ENCODE peak calls at places on chromosome 15, in seven cellular contexts. Q is cardiac muscle cell, K is SK-N-SH, M is hepatocyte, F is astrocyte of the cerebellum, S is AG04449, R is left ventricle myocardium inferior. D is an unnamed sample.

GRCh38 chr15:48331796-48332641 is 790 bp downstream of the DUT start:
- DNase-seq in K (peak), R (peak), F (peak), Q (no peak), S (no peak), M (peak), D (peak)

GRCh38 chr15:48336940-48337339 is 5.7 kb downstream of the DUT start:
- DNase-seq in S (no peak), Q (peak), R (no peak), K (peak), F (no peak), M (no peak), D (peak)

GRCh38 chr15:71575474-71576045 is 234.8 kb upstream of the NR2E3 start:
- DNase-seq in F (no peak), S (no peak), M (no peak), Q (peak), K (peak), R (no peak), D (peak)

GRCh38 chr15:74725241-74725774 is at the start of gene CYP1A1:
- DNase-seq in R (peak), S (no peak), K (peak), Q (peak), F (no peak), M (peak), D (no peak)

GRCh38 chr15:27955087-27955486 is 144.0 kb downstream of the OCA2 start:
- DNase-seq in Q (no peak), M (no peak), F (no peak), K (no peak), R (no peak), S (no peak), D (no peak)

GRCh38 chr15:40282870-40283614 is at the start of gene ANKRD63:
- DNase-seq in K (peak), F (no peak), R (no peak), Q (no peak), S (no peak), M (no peak), D (no peak)

GRCh38 chr15:70023064-70023768 is 74.5 kb downstream of the TLE3 start:
- DNase-seq in S (peak), F (peak), R (no peak), Q (peak), K (no peak), M (peak), D (peak)

GRCh38 chr15:71565006-71565405 is 245.3 kb upstream of the NR2E3 start:
- DNase-seq in S (no peak), R (no peak), F (no peak), Q (no peak), M (no peak), K (peak), D (no peak)

GRCh38 chr15:57563416-57563815 is 28.3 kb upstream of the MYZAP start:
- DNase-seq in F (no peak), S (no peak), R (no peak), M (no peak), Q (no peak), K (no peak), D (no peak)

GRCh38 chr15:81256916-81257315 is 60.2 kb downstream of the IL16 start:
- DNase-seq in S (no peak), M (peak), F (peak), Q (peak), R (no peak), K (peak), D (peak)

GRCh38 chr15:74543583-74543982 is 2.6 kb downstream of the ARID3B start:
- DNase-seq in F (no peak), S (no peak), K (no peak), M (no peak), Q (no peak), R (no peak), D (no peak)

GRCh38 chr15:49986326-49986725 is 132.7 kb downstream of the ATP8B4 start:
- DNase-seq in K (no peak), S (no peak), Q (no peak), F (no peak), R (no peak), M (no peak), D (no peak)

GRCh38 chr15:71295242-71296031 is 180.2 kb downstream of the THSD4 start:
- DNase-seq in F (peak), K (no peak), S (peak), M (peak), R (no peak), Q (peak), D (peak)

GRCh38 chr15:77035999-77036471 is 34.9 kb downstream of the TSPAN3 start:
- DNase-seq in K (peak), F (no peak), R (no peak), M (no peak), Q (no peak), S (no peak), D (no peak)

GRCh38 chr15:100879461-100880138 is at the start of gene ALDH1A3:
- DNase-seq in F (no peak), M (no peak), R (peak), K (peak), S (no peak), Q (peak), D (no peak)

GRCh38 chr15:89754361-89755154 is 3.5 kb upstream of the MESP1 start:
- DNase-seq in M (no peak), S (no peak), R (no peak), Q (no peak), K (no peak), F (no peak), D (no peak)

GRCh38 chr15:53762916-53763315 is 3.5 kb upstream of the WDR72 start:
- DNase-seq in K (no peak), R (no peak), M (no peak), S (no peak), F (no peak), Q (no peak), D (no peak)

DNA sequence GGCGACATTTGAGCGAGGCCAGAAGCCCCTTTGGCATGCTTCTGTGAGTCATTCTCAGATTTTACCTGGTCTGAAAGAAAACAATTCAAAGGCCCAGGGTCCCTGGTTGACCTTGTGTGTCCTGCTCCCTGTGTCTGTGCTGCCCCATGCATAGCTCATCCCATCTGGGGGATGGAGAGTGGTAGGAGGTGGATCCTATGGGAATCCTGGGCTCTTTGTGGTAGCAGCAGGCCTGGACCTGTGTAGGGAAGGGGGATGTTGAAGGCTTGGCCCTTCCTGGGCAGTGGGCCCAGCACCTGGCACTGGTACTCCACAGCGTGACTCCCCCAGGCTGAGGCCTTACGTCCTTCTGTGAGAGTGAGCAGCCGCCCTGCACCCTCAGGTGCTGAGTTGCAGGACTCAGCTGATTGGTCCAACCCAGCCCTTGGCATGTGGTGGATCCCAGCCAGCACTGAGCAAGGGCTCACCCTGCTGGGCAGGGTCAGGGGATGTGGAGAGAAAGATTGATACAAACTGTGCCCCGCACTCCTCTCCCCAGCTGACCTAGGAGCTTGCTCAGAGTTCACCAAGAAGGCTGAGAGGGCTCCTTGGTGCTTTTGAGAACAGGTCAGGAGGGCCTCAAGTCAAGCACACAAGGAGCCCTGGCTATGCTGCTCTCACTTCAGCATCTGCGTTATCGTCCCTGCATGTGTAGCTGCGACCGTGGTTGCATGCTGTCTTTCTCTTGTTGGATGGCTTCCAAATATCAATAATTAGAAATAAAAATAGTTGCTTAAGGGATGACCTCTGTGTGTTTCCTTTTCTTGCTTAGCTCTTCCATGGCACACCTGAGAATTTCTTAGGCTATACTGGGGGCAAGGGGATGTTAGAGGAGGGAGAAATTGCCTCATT is 21.4 kb upstream of the JMJD7 start:
- DNase-seq in M (no peak), Q (no peak), F (no peak), S (no peak), R (peak), K (no peak), D (no peak)
- TF ChIP-seq CTCF in M (no peak), Q (no peak), F (no peak), S (no peak), R (peak), K (no peak), D (no peak)

DNA sequence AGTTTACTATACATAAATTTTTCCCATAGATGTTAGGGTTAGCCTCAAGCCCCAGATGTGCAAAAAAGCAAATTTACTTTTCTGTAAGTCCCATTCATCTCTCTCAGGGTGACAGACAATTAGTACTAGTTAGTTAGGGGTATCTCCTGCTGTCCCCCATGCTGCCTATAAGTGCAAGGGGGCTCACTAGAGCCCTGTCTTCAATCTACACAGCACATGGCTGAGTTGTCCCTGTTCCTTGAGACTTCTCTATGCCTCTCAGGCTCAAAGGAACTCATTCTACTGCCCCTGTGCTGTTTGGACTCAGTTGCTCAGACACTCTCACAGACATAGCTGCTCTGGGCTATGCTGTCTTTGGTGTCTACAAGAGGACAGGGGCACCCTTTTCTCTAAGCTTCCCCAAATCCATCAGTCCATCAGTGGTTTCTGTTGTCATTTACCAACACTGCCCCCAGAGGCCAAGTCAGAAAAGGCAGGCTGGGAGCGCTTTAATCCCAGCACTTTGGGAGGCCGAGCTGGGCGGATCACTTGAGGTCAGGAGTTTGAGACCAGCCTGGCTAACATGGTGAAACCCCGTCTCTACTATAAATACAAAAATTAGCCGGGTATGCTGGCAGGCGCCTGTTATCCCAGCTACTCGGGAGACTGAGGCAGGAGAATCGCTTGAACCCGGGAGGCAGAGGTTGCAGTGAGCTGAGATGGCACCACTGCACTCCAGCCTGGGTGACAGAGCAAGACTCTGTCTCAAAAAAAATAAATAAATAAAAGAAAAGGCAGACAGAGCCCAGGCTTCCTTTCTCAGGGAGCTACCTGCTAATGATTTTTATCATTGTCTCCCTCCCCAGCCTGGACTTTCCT is 31.4 kb upstream of the PRTG start:
- DNase-seq in Q (peak), K (peak), S (no peak), F (no peak), R (peak), M (peak), D (peak)
- TF ChIP-seq CTCF in Q (peak), K (peak), S (peak), F (peak), R (peak), M (peak), D (peak)

GRCh38 chr15:91909111-91909510 is 55.6 kb downstream of the SLCO3A1 start:
- DNase-seq in K (no peak), M (no peak), F (no peak), S (no peak), Q (no peak), R (no peak), D (no peak)

GRCh38 chr15:91909574-91909973 is 56.1 kb downstream of the SLCO3A1 start:
- DNase-seq in Q (no peak), F (no peak), K (no peak), R (no peak), M (no peak), S (no peak), D (no peak)

GRCh38 chr15:91911878-91912277 is 58.4 kb downstream of the SLCO3A1 start:
- DNase-seq in M (no peak), Q (no peak), K (no peak), R (no peak), F (no peak), S (no peak), D (no peak)

GRCh38 chr15:91915576-91915975 is 62.1 kb downstream of the SLCO3A1 start:
- DNase-seq in R (no peak), Q (no peak), K (no peak), F (no peak), S (no peak), M (no peak), D (no peak)

DNA sequence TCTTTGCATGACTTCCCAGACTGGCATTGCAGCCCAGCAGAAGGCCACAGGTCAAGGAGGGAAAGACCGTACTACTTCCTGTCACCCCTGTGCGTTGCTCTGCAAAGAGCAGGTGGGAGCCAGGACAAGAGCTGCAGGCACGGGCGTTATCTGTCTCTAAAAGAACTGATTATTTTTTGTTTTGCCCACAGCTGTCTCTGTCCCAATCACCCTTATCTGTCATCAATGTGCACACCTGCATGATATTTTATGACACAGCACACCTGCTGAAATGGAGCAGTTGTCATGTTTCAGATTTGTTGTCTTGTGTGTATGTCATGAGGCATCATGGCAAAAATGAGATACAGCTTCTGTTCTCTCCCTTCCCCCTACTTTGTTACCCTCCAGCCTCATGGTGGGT is 58.8 kb downstream of the SLCO3A1 start:
- DNase-seq in F (no peak), M (no peak), Q (no peak), R (no peak), K (no peak), S (no peak), D (no peak)
- TF ChIP-seq CTCF in F (no peak), M (no peak), Q (no peak), R (no peak), K (no peak), S (no peak), D (no peak)

GRCh38 chr15:23397779-23398178 is 43.2 kb downstream of the GOLGA8S start:
- DNase-seq in M (no peak), Q (no peak), R (peak), F (no peak), K (no peak), S (no peak), D (no peak)

GRCh38 chr15:23401627-23402026 is 45.4 kb downstream of the GOLGA6L2 start:
- DNase-seq in K (no peak), Q (no peak), F (no peak), R (no peak), M (no peak), S (no peak), D (no peak)

GRCh38 chr15:23395030-23395692 is 40.6 kb downstream of the GOLGA8S start:
- DNase-seq in S (no peak), M (no peak), K (no peak), Q (no peak), R (no peak), F (no peak), D (no peak)

DNA sequence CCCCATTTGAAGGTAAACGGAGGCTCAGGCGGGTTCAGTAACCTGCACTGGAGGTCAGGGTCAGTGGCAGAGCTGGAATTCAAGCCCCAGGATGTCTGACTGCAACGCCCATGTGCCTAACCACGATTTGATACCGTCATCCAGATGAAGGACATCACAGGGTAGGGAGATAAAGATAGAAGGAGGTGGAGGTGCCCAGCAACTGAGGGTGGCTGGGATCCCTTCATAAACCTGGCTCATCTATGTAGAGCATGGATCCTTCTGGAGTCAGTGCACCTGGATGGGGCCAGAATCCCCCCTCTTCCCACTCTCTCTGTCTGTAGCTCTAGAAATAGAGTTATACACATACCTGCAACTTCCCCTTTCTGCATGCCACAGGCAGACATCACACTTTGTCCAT is 41.3 kb downstream of the GOLGA8S start:
- DNase-seq in K (no peak), M (no peak), Q (no peak), R (no peak), F (no peak), S (no peak), D (no peak)
- TF ChIP-seq CTCF in K (no peak), M (no peak), Q (no peak), R (no peak), F (no peak), S (no peak), D (no peak)

DNA sequence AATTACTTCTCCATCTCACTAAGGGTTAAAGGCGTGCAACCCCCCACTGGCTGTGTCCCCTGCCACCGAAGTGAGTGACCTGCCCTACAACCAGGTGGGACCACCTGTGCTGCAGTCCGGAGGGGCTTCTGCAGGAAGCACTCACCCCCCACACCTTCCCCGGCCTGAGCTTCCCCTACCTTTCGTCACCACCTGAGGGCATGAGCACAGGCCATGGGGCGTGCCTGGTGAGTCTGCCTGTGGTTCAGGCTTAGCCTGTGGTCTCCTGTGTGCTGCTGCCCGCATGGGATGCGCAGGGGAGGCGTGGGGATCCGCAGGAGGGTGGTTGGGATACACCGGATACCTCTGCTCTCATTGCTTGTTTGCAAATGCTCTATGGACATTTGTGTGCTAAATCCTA is 46.0 kb downstream of the KLHL25 start:
- DNase-seq in F (no peak), K (peak), R (no peak), Q (no peak), M (no peak), S (no peak), D (no peak)
- TF ChIP-seq CTCF in F (no peak), K (no peak), R (no peak), Q (no peak), M (no peak), S (no peak), D (no peak)

DNA sequence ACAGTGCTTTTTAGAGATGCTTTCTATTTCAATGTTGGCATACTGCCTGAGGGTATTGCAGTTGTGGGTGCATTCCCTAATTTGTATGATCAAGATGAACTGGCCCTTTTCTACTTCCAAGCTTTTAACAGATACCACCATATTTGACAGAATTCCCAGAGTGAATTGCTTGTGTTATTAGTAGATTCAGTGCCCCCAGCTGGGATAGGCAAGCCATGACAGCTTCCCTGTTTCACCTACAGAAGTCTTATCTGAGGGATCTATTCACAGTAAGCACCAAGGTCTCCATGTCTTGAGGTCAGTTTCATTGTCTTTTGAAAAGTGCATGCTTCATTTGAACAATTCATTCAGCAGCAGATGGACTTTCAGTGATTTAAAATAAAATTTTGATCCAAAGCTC is 68.8 kb upstream of the GOLGA6B start:
- DNase-seq in M (no peak), F (peak), K (no peak), Q (peak), S (no peak), R (no peak), D (peak)
- TF ChIP-seq CTCF in M (peak), F (peak), K (peak), Q (peak), S (no peak), R (peak), D (peak)

GRCh38 chr15:59376735-59377134 is 4.1 kb upstream of the MYO1E start:
- DNase-seq in Q (peak), R (no peak), S (no peak), F (no peak), K (no peak), M (no peak), D (no peak)
- TF ChIP-seq CTCF in Q (no peak), R (peak), S (no peak), F (no peak), K (peak), M (peak), D (no peak)

D was measured in fibroblast of mammary gland.